ENCODE peak calls at places on chromosomes 2 and 18, in four cellular contexts. L is HCT116, A is K562, B is HepG2. E is an unnamed sample.
A peak's percentile ranks its signal among the peaks of the same experiment; 100 is the strongest.

GRCh38 chr2:109435866-109436634 is 177.7 kb downstream of the SEPTIN10 start:
- DNase-seq in A (no peak), L (no peak), B (no peak), E (no peak)

GRCh38 chr2:144718376-144718775 is 198.5 kb upstream of the ZEB2 start:
- DNase-seq in A (no peak), L (no peak), B (no peak), E (no peak)

GRCh38 chr2:107093426-107093957 is 207.5 kb upstream of the ST6GAL2 start:
- DNase-seq in B (no peak), A (no peak), L (no peak), E (no peak)

GRCh38 chr2:222952204-222952603 is 91.4 kb downstream of the ACSL3 start:
- DNase-seq in B (no peak), L (no peak), A (no peak), E (no peak)

GRCh38 chr2:109331864-109332848 is 203.2 kb downstream of the SH3RF3 start:
- DNase-seq in B (peak; percentile 21), L (peak; percentile 36), A (no peak), E (no peak)

GRCh38 chr2:219358170-219359075 is 25.9 kb upstream of the RESP18 start:
- DNase-seq in L (no peak), A (peak; percentile 37), B (no peak), E (no peak)

GRCh38 chr18:70415823-70416488 is 127.1 kb downstream of the SOCS6 start:
- DNase-seq in L (peak; percentile 64), A (no peak), B (no peak), E (no peak)

GRCh38 chr2:44522846-44523245 is 161.1 kb downstream of the CAMKMT start:
- DNase-seq in L (no peak), A (no peak), B (no peak), E (no peak)

GRCh38 chr18:44826418-44827259 is 146.0 kb downstream of the SETBP1 start:
- DNase-seq in B (no peak), A (no peak), L (no peak), E (no peak)

GRCh38 chr2:56077352-56077915 is 106.4 kb upstream of the CCDC85A start:
- DNase-seq in L (peak; percentile 39), A (no peak), B (peak; percentile 49), E (no peak)

GRCh38 chr18:36284671-36285295 is 12.7 kb upstream of the FHOD3 start:
- DNase-seq in B (peak; percentile 62), A (peak; percentile 55), L (peak; percentile 60), E (peak; percentile 59)

GRCh38 chr2:160576054-160576499 is 82.5 kb upstream of the RBMS1 start:
- DNase-seq in B (no peak), L (no peak), A (no peak), E (no peak)

GRCh38 chr18:56795381-56795780 is 144.2 kb downstream of the WDR7 start:
- DNase-seq in L (no peak), B (no peak), A (no peak), E (no peak)

GRCh38 chr2:185921048-185921756 is 182.6 kb downstream of the FSIP2 start:
- DNase-seq in L (no peak), A (no peak), B (no peak), E (no peak)

GRCh38 chr2:98502556-98503335 is 58.1 kb downstream of the INPP4A start:
- DNase-seq in L (no peak), A (no peak), B (no peak), E (no peak)

GRCh38 chr18:55163550-55163949 is 204.3 kb upstream of the CCDC68 start:
- DNase-seq in L (no peak), B (no peak), A (peak; percentile 15), E (no peak)

GRCh38 chr2:207746131-207746530 is 23.6 kb downstream of the FZD5 start:
- DNase-seq in B (peak; percentile 85), L (peak; percentile 54), A (peak; percentile 51), E (peak; percentile 32)

GRCh38 chr2:26238301-26238958 is 6.0 kb downstream of the HADHA start:
- DNase-seq in A (no peak), B (peak; percentile 76), L (no peak), E (no peak)

GRCh38 chr2:71122917-71123316 is 7.1 kb downstream of the MCEE start:
- DNase-seq in A (no peak), B (no peak), L (no peak), E (no peak)

GRCh38 chr2:100945930-100946607 is 56.0 kb upstream of the RPL31 start:
- DNase-seq in L (no peak), A (no peak), B (no peak), E (no peak)

GRCh38 chr2:230690439-230690838 is 22.2 kb upstream of the CAB39 start:
- DNase-seq in B (no peak), L (no peak), A (no peak), E (no peak)

GRCh38 chr2:217912030-217913024 is 90.5 kb downstream of the TNS1 start:
- DNase-seq in A (no peak), L (no peak), B (no peak), E (no peak)
- H3K4me3 ChIP-seq in A (no peak overlapping the region), L (no peak overlapping the region), B (no peak overlapping the region), E (no peak overlapping the region)

DNA sequence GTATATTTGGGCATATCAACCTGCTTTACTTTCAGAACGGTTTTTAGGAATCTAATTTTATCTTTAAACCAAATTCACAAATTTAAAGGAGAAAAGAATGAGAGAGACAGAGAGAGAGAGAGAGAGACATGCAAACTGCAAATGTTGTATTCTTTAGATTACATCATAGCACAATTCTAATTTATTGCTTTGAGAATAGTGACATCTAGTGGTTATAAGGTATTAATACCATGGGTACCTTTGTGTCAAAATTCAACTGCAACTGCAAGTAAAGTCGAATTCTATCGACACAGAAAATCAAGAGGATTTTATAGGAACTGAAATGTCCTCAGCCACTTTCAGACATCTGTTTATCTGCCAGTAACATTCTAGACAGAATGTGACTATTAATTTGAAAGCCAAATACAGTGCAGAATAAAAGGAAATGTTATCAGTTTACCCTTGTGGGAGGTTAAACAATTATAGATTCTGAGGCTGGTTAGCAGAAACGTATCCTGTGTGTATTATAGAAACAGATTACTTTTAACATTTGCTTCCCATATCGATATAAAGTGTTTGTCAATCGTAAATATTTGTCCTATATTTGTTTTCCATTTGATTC is 529.8 kb upstream of the VRK2 start:
- DNase-seq in A (peak; percentile 36), B (peak; percentile 36), L (peak; percentile 41), E (peak; percentile 28)
- TF ChIP-seq TCF7L2 in A (no peak), B (no peak), L (no peak), E (no peak)

GRCh38 chr18:77112161-77112801 is 20.3 kb downstream of the MBP start:
- DNase-seq in B (no peak), L (no peak), A (no peak), E (no peak)
- H3K4me1 ChIP-seq in B (peaks cover 52% of the 10 kb centered on the region), L (peaks cover 6% of the 10 kb centered on the region), A (no peaks in the 10 kb centered on the region), E (peaks cover 98% of the 10 kb centered on the region)

GRCh38 chr2:179354739-179355537 is 90.3 kb upstream of the SESTD1 start:
- DNase-seq in A (no peak), L (no peak), B (no peak), E (no peak)

GRCh38 chr2:179354296-179354695 is 89.7 kb upstream of the SESTD1 start:
- DNase-seq in B (no peak), A (no peak), L (no peak), E (no peak)

GRCh38 chr2:179352181-179352580 is 87.5 kb upstream of the SESTD1 start:
- DNase-seq in A (no peak), B (no peak), L (no peak), E (no peak)

DNA sequence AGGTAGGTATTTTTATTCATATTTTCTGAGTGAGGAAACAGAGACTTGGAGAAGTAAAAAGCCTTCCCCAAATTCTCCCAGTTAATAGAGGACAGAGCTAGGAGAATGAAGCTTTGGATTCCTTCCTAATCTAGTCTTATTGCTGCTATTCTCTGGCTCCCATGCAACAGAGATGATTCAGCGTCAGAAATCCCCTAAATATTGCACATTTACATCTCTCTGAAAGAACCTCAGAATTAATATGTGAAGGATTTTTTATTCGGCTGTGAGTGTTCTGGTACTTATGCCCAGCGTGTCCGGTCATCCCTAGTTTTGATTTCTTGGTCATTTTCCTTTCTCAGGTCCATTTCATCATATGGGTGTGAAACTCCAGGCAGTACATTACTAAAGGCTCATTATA is 91.2 kb upstream of the SESTD1 start:
- DNase-seq in L (no peak), B (no peak), A (no peak), E (no peak)
- H3K4me3 ChIP-seq in L (no peak overlapping the region), B (no peak overlapping the region), A (no peak overlapping the region), E (no peak overlapping the region)

GRCh38 chr2:10285578-10286198 is 17.0 kb upstream of the HPCAL1 start:
- DNase-seq in B (peak; percentile 77), L (peak; percentile 71), A (peak; percentile 46), E (no peak)
- TF ChIP-seq TCF7L2 in B (no peak), L (no peak), A (no peak), E (no peak)

GRCh38 chr2:46308629-46309028 is 11.4 kb downstream of the EPAS1 start:
- DNase-seq in B (peak; percentile 72), L (no peak), A (no peak), E (no peak)

GRCh38 chr2:46311651-46312223 is 14.5 kb downstream of the EPAS1 start:
- DNase-seq in L (no peak), A (no peak), B (no peak), E (no peak)

GRCh38 chr2:46309052-46309953 is 12.1 kb downstream of the EPAS1 start:
- DNase-seq in L (no peak), B (no peak), A (no peak), E (no peak)

GRCh38 chr2:46308081-46308480 is 10.9 kb downstream of the EPAS1 start:
- DNase-seq in A (no peak), B (no peak), L (no peak), E (no peak)

DNA sequence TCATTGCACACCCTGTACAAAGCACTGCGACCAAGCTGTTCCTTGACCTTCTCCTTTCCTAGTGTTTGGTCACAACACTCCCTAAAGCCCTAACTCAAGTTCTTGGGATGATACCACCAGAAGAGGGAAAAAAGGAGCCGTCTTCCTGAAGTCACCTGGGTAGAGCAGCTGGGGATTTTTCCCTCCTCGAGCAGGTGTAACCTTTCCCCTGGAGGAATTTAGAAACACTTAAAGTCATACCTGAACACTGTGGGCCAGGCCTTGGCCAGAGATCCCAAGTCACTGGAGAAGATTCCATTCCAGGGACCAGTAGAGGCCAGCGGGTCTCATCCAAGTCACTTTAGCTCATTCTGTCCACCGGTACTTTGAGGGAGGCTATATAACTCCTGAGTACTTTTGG is 13.2 kb downstream of the EPAS1 start:
- DNase-seq in L (no peak), B (no peak), A (no peak), E (no peak)
- H3K4me1 ChIP-seq in L (peaks cover 55% of the 10 kb centered on the region), B (peaks cover 100% of the 10 kb centered on the region), A (peaks cover 25% of the 10 kb centered on the region), E (peaks cover 91% of the 10 kb centered on the region)

E was measured in Panc1.